ENCODE peak calls at places on chromosomes 2 and 18, in ten cellular contexts. F is fibroblast of lung; T is AG10803; B is colonic mucosa; J is thoracic aorta; D is CD4-positive, CD25-positive, alpha-beta regulatory T cell; W is hepatocyte; O is Karpas-422; R is lung; A is left lung. C is an unnamed sample.

GRCh38 chr18:50306944-50307343 is 19.5 kb upstream of the CXXC1 start:
- DNase-seq in F (peak; percentile 4), T (peak; percentile 58), B (no peak), J (no peak), D (no peak), W (no peak), O (no peak), R (no peak), A (no peak), C (no peak)

GRCh38 chr2:66772618-66773017 is 337.7 kb downstream of the MEIS1 start:
- DNase-seq in F (no peak), T (no peak), B (no peak), J (no peak), D (no peak), W (peak; percentile 9), O (peak; percentile 68), R (no peak), A (no peak), C (no peak)

GRCh38 chr18:35117951-35118411 is 76.8 kb downstream of the MAPRE2 start:
- DNase-seq in F (peak; percentile 78), T (peak; percentile 67), B (no peak), J (no peak), D (no peak), W (no peak), O (no peak), R (no peak), A (no peak), C (no peak)

GRCh38 chr2:196130039-196130825 is 41.1 kb downstream of the STK17B start:
- DNase-seq in F (no peak), T (no peak), B (no peak), J (no peak), D (no peak), W (no peak), O (no peak), R (no peak), A (no peak), C (no peak)

GRCh38 chr2:5022056-5022455 is 670.1 kb upstream of the SOX11 start:
- DNase-seq in F (no peak), T (no peak), B (no peak), J (no peak), D (no peak), W (no peak), O (no peak), R (no peak), A (no peak), C (no peak)

GRCh38 chr2:105469781-105470180 is 70.9 kb upstream of the FHL2 start:
- DNase-seq in F (no peak), T (no peak), B (no peak), J (no peak), D (no peak), W (no peak), O (no peak), R (no peak), A (no peak), C (no peak)

GRCh38 chr2:43024515-43024962 is 201.9 kb downstream of the ZFP36L2 start:
- DNase-seq in F (peak; percentile 65), T (peak; percentile 55), B (peak; percentile 83), J (peak; percentile 33), D (no peak), W (peak; percentile 80), O (peak; percentile 58), R (peak; percentile 46), A (peak; percentile 85), C (peak; percentile 41)

GRCh38 chr2:129061079-129061785 is 742.6 kb upstream of the HS6ST1 start:
- DNase-seq in F (peak; percentile 79), T (peak; percentile 13), B (no peak), J (no peak), D (no peak), W (peak; percentile 62), O (peak; percentile 34), R (no peak), A (no peak), C (no peak)

DNA sequence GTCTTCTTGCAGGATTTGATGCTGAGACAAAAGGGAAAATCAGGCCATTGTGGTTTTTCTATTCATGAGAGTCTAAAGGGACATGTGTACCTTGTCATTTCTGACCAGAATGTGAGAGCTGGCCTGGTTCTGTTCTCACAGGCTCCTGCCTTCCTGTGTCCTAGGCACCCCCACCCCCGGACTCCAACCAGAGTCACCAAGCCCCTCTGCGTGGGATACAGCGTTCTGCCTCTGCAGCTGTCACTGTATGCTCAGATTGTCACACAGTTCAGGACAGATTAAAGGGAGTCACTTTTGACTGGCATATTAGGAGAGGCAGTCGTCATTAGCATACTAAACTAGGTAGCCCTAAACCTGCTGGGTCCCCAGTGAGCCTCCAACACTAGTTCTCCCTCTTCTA is 340.3 kb downstream of the CMPK2 start:
- DNase-seq in F (no peak), T (no peak), B (no peak), J (no peak), D (no peak), W (no peak), O (no peak), R (no peak), A (no peak), C (no peak)
- H3K4me3 ChIP-seq in F (no peak overlapping the region), T (no peak overlapping the region), B (no peak overlapping the region), J (no peak overlapping the region), D (no peak overlapping the region), W (no peak overlapping the region), O (peak overlapping the region; percentile 31), R (no peak overlapping the region), A (no peak overlapping the region), C (no peak overlapping the region)

GRCh38 chr2:207236156-207236935 is 70.6 kb upstream of the KLF7 start:
- DNase-seq in F (no peak), T (no peak), B (no peak), J (no peak), D (no peak), W (no peak), O (no peak), R (no peak), A (no peak), C (no peak)
- H3K4me3 ChIP-seq in F (no peak overlapping the region), T (no peak overlapping the region), B (no peak overlapping the region), J (no peak overlapping the region), D (no peak overlapping the region), W (no peak overlapping the region), O (no peak overlapping the region), R (no peak overlapping the region), A (no peak overlapping the region), C (no peak overlapping the region)

GRCh38 chr2:239201531-239201876 is 199.3 kb downstream of the HDAC4 start:
- DNase-seq in F (no peak), T (peak; percentile 59), B (no peak), J (no peak), D (no peak), W (no peak), O (no peak), R (no peak), A (peak; percentile 51), C (no peak)

GRCh38 chr2:239202343-239202742 is 198.5 kb downstream of the HDAC4 start:
- DNase-seq in F (no peak), T (no peak), B (no peak), J (no peak), D (no peak), W (no peak), O (no peak), R (no peak), A (peak; percentile 34), C (no peak)

GRCh38 chr2:239202836-239203235 is 198.0 kb downstream of the HDAC4 start:
- DNase-seq in F (no peak), T (no peak), B (no peak), J (no peak), D (no peak), W (no peak), O (no peak), R (no peak), A (peak; percentile 58), C (no peak)

GRCh38 chr2:239201884-239202283 is 198.9 kb downstream of the HDAC4 start:
- DNase-seq in F (no peak), T (no peak), B (no peak), J (no peak), D (no peak), W (no peak), O (no peak), R (no peak), A (peak; percentile 21), C (no peak)

DNA sequence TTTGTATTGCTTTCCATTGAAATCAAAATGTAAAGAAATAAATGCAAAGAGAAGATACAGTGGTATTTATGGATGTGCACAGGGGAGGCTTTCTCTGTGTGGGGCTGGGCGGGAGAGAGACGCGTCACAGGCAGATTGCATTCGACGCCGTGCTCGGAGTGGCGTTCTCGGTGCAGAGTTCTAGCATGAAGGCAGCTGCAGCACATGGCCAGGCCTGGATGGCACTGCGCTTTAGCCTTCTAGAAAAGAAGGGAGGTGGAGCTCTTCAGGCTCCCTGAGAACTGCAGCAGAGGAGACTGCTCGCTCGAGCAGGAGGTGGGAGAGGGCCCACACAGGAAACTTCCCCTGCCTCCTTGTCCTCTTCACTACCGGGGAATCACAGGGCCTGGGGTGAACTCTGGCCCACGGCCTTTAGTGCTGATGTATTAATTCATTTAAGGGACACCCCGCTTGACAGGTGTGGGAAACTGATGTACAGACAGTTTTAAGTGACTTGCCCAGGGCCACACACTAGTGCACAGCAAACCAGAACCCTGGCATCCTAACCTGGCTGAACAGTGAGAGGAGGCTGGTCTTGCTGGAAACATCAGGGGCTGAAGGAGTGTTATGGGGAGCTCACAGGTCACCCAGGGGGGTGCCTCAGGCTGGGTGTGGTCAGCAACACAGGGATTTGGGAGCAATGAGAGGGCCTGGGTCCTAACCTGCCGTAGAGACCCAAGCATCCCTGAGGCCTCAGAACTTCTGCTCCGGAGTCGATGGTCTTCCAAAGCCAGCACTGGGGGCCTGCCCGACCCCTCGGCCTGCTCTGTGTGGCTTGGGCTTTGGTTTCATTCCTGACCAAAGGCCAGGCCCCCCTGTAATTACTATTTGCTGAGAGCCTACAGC is 199.9 kb downstream of the HDAC4 start:
- DNase-seq in F (no peak), T (no peak), B (no peak), J (no peak), D (no peak), W (no peak), O (no peak), R (no peak), A (peak; percentile 43), C (no peak)
- H3K4me3 ChIP-seq in F (no peak overlapping the region), T (no peak overlapping the region), B (no peak overlapping the region), J (peak overlapping the region; percentile 40), D (no peak overlapping the region), W (no peak overlapping the region), O (no peak overlapping the region), R (no peak overlapping the region), A (no peak overlapping the region), C (no peak overlapping the region)

GRCh38 chr2:203905661-203906060 is 30.9 kb upstream of the ICOS start:
- DNase-seq in F (no peak), T (peak; percentile 71), B (no peak), J (no peak), D (no peak), W (no peak), O (no peak), R (no peak), A (no peak), C (no peak)

GRCh38 chr2:203908344-203909185 is 28.0 kb upstream of the ICOS start:
- DNase-seq in F (no peak), T (no peak), B (no peak), J (no peak), D (no peak), W (no peak), O (no peak), R (no peak), A (no peak), C (no peak)

GRCh38 chr2:203909946-203910476 is 26.6 kb upstream of the ICOS start:
- DNase-seq in F (no peak), T (peak; percentile 14), B (no peak), J (no peak), D (no peak), W (no peak), O (no peak), R (no peak), A (no peak), C (no peak)

GRCh38 chr2:203913947-203914346 is 22.6 kb upstream of the ICOS start:
- DNase-seq in F (no peak), T (no peak), B (no peak), J (no peak), D (no peak), W (no peak), O (no peak), R (no peak), A (no peak), C (no peak)

GRCh38 chr2:203909192-203909945 is 27.2 kb upstream of the ICOS start:
- DNase-seq in F (peak; percentile 84), T (peak; percentile 79), B (peak; percentile 37), J (no peak), D (no peak), W (peak; percentile 66), O (peak; percentile 49), R (no peak), A (no peak), C (no peak)
- H3K4me3 ChIP-seq in F (peak overlapping the region; percentile 51), T (peak overlapping the region; percentile 42), B (no peak overlapping the region), J (peak overlapping the region; percentile 61), D (peak overlapping the region; percentile 91), W (no peak overlapping the region), O (no peak overlapping the region), R (no peak overlapping the region), A (no peak overlapping the region), C (no peak overlapping the region)

C was measured in naive thymus-derived CD4-positive, alpha-beta T cell.